ENCODE peak calls at places on chromosomes 2 and 18, in seven cellular contexts. A is fibroblast of lung, K is heart right ventricle, B is GM23248, I is substantia nigra, G is pancreas, M is lower lobe of right lung. Y is an unnamed sample.

GRCh38 chr18:9951022-9951859 is 37.4 kb downstream of the VAPA start:
- DNase-seq in A (peak), K (no peak), B (peak), I (peak), G (no peak), M (no peak), Y (no peak)

GRCh38 chr2:192286093-192286701 is 91.5 kb upstream of the TMEFF2 start:
- DNase-seq in A (peak), K (no peak), B (peak), I (peak), G (no peak), M (no peak), Y (peak)

GRCh38 chr2:160397530-160397865 is 96.1 kb downstream of the RBMS1 start:
- DNase-seq in A (peak), K (no peak), B (peak), I (no peak), G (no peak), M (no peak), Y (no peak)

GRCh38 chr2:154443919-154444318 is 254.6 kb upstream of the KCNJ3 start:
- DNase-seq in A (no peak), K (no peak), B (no peak), I (no peak), G (no peak), M (no peak), Y (no peak)

GRCh38 chr2:71277536-71278103 is 50.7 kb upstream of the PAIP2B start:
- DNase-seq in A (peak), K (peak), B (peak), I (peak), G (peak), M (peak), Y (peak)

GRCh38 chr2:25228848-25229674 is 60.7 kb upstream of the POMC start:
- DNase-seq in A (peak), K (peak), B (peak), I (peak), G (peak), M (peak), Y (peak)

GRCh38 chr2:218252509-218253247 is 8.1 kb upstream of the GPBAR1 start:
- DNase-seq in A (peak), K (no peak), B (peak), I (no peak), G (no peak), M (no peak), Y (no peak)

GRCh38 chr2:185274718-185275484 is 463.7 kb upstream of the FSIP2 start:
- DNase-seq in A (no peak), K (no peak), B (no peak), I (no peak), G (no peak), M (no peak), Y (no peak)

GRCh38 chr2:26442707-26443106 is 35.2 kb downstream of the OTOF start:
- DNase-seq in A (peak), K (no peak), B (no peak), I (no peak), G (no peak), M (no peak), Y (no peak)

GRCh38 chr2:237692601-237693079 is 65.3 kb downstream of the LRRFIP1 start:
- DNase-seq in A (peak), K (no peak), B (peak), I (no peak), G (peak), M (peak), Y (no peak)

GRCh38 chr2:42446503-42447271 is 47.1 kb downstream of the KCNG3 start:
- DNase-seq in A (peak), K (no peak), B (peak), I (no peak), G (no peak), M (no peak), Y (no peak)

GRCh38 chr18:408367-408766 is 92.1 kb downstream of the COLEC12 start:
- DNase-seq in A (no peak), K (no peak), B (peak), I (no peak), G (no peak), M (no peak), Y (no peak)

GRCh38 chr18:12518832-12519534 is 111.3 kb downstream of the PRELID3A start:
- DNase-seq in A (no peak), K (no peak), B (no peak), I (no peak), G (no peak), M (no peak), Y (no peak)

GRCh38 chr2:188291617-188292445 is at the start of gene GULP1:
- DNase-seq in A (peak), K (peak), B (peak), I (peak), G (peak), M (peak), Y (peak)

GRCh38 chr2:46196871-46197462 is 100.2 kb upstream of the EPAS1 start:
- DNase-seq in A (no peak), K (no peak), B (no peak), I (no peak), G (no peak), M (no peak), Y (no peak)

DNA sequence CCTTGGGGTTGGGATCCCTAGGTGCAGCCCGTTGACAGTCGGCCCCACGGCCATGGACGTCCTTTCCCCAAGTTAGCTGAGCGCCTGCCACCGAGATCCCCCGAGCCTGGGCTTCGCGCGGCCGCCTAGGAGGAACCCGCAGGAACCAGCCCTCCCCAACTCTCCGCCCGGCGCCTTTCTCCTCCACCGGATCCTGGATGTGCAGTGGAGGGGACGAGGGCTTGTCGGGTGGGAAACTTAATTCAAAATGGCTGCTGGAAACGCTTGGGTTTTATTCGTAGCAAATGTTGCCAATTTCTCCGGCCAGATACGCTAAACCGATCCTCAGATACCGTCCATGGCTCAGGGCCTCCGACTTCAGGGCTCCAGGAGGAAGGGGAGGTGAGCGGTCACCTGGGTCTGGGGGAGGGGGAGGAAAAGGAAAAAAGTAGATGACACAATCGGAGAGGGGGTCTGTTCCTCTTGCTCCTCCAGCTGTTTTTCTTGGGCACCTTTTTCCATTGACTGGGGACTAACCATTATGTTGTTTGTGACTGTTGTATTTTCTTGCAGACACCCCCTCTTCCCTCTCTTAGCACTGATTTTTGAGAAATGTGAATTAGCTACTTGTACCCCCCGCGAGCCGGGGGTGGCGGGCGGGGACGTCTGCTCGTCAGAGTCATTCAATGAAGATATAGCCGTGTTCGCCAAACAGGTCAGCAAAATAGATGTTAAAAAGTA is 4.5 kb downstream of the MEIS1 start:
- DNase-seq in A (no peak), K (no peak), B (peak), I (no peak), G (no peak), M (peak), Y (no peak)
- H3K27ac ChIP-seq in A (peak), K (peak), B (peak), I (peak), G (peak), M (peak), Y (peak)

GRCh38 chr2:216585441-216585840 is 47.8 kb upstream of the IGFBP2 start:
- DNase-seq in A (no peak), K (no peak), B (no peak), I (no peak), G (no peak), M (no peak), Y (no peak)

GRCh38 chr2:216583606-216584005 is 49.6 kb upstream of the IGFBP2 start:
- DNase-seq in A (no peak), K (no peak), B (no peak), I (no peak), G (no peak), M (no peak), Y (no peak)

GRCh38 chr2:216584112-216584511 is 49.1 kb upstream of the IGFBP2 start:
- DNase-seq in A (no peak), K (no peak), B (no peak), I (peak), G (no peak), M (no peak), Y (peak)

GRCh38 chr2:216578325-216578724 is 54.9 kb upstream of the IGFBP2 start:
- DNase-seq in A (peak), K (no peak), B (peak), I (no peak), G (no peak), M (no peak), Y (no peak)

DNA sequence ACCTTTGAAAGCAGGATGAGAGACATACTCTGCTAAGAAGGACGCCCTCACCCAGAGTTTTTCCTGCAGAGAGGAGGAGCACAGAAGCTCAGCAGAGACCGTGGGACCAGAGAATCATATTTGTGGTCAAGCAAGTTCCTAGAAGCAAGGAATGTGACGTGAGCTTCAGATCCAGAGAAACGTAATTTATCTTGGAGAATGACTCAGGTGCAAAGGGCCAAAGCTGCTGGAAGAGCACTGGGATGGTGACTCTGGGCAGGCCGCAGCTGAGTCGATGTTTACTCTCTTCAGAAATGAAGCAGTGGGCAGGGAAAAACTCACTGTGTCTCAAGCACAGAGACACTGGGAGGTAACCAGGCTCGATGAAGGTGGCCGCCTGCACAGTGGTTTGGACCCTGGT is 50.1 kb upstream of the IGFBP2 start:
- DNase-seq in A (peak), K (no peak), B (peak), I (no peak), G (no peak), M (no peak), Y (no peak)
- H3K27ac ChIP-seq in A (no peak), K (no peak), B (no peak), I (no peak), G (no peak), M (no peak), Y (no peak)

DNA sequence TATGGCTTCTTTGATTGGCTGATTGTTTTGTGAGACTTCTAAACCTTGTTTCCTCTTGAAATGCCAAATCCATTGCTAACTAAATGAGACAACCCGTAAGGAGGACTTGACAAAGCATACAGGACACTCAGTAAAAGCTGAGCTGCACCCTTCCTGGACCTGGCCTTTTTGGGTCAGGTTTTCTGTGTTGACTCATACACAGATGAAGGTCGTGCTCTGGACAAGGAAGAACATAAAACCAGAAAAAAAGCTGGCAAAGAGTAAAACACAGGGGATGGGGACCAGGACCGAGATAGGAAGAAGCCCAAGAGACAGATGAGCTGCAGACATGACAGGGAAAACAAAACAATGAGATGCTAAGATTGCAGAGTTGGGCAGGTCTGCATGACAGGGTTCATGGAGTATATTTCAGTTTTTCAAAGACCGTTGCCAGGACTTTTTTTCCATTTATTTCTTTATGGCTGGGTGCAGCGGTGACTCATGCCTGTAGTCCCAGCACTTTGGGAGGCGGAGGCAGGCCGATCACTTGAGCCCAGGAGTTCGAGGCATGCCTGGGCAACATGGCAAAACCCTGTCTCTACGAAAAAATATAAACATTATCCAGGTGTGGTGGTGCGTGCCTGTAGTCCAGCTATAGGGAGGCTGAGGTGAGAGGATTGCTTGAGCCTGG is 41.4 kb downstream of the INO80C start:
- DNase-seq in A (peak), K (no peak), B (no peak), I (no peak), G (no peak), M (no peak), Y (no peak)
- H3K27ac ChIP-seq in A (no peak), K (no peak), B (no peak), I (no peak), G (no peak), M (no peak), Y (no peak)

GRCh38 chr2:30334738-30335426 is 103.5 kb downstream of the LBH start:
- DNase-seq in A (no peak), K (no peak), B (no peak), I (no peak), G (no peak), M (no peak), Y (no peak)
- H3K27ac ChIP-seq in A (no peak), K (no peak), B (no peak), I (no peak), G (no peak), M (peak), Y (no peak)

GRCh38 chr2:64329848-64330247 is 124.1 kb upstream of the LGALSL start:
- DNase-seq in A (no peak), K (peak), B (peak), I (no peak), G (no peak), M (peak), Y (no peak)
- H3K27ac ChIP-seq in A (no peak), K (peak), B (peak), I (no peak), G (no peak), M (peak), Y (peak)

GRCh38 chr2:127220807-127221527 is 868 bp upstream of the CYP27C1 start:
- DNase-seq in A (peak), K (no peak), B (no peak), I (no peak), G (no peak), M (no peak), Y (no peak)
- H3K27ac ChIP-seq in A (no peak), K (no peak), B (no peak), I (no peak), G (no peak), M (no peak), Y (no peak)

GRCh38 chr18:47882641-47883040 is 47.8 kb downstream of the SMAD2 start:
- DNase-seq in A (no peak), K (no peak), B (peak), I (no peak), G (no peak), M (no peak), Y (no peak)

GRCh38 chr18:47881752-47882455 is 48.6 kb downstream of the SMAD2 start:
- DNase-seq in A (peak), K (no peak), B (peak), I (no peak), G (no peak), M (no peak), Y (no peak)

GRCh38 chr18:47877892-47878291 is 52.6 kb downstream of the SMAD2 start:
- DNase-seq in A (peak), K (no peak), B (no peak), I (no peak), G (no peak), M (no peak), Y (no peak)

GRCh38 chr18:47883771-47884413 is 46.6 kb downstream of the SMAD2 start:
- DNase-seq in A (peak), K (peak), B (peak), I (no peak), G (no peak), M (no peak), Y (no peak)

GRCh38 chr18:47881042-47881441 is 49.4 kb downstream of the SMAD2 start:
- DNase-seq in A (no peak), K (no peak), B (no peak), I (no peak), G (no peak), M (no peak), Y (no peak)
- H3K27ac ChIP-seq in A (no peak), K (no peak), B (no peak), I (no peak), G (no peak), M (peak), Y (no peak)

GRCh38 chr2:110114007-110114591 is 1.5 kb downstream of the MALL start:
- DNase-seq in A (peak), K (peak), B (peak), I (no peak), G (no peak), M (peak), Y (no peak)
- H3K27ac ChIP-seq in A (no peak), K (peak), B (no peak), I (no peak), G (no peak), M (peak), Y (no peak)

DNA sequence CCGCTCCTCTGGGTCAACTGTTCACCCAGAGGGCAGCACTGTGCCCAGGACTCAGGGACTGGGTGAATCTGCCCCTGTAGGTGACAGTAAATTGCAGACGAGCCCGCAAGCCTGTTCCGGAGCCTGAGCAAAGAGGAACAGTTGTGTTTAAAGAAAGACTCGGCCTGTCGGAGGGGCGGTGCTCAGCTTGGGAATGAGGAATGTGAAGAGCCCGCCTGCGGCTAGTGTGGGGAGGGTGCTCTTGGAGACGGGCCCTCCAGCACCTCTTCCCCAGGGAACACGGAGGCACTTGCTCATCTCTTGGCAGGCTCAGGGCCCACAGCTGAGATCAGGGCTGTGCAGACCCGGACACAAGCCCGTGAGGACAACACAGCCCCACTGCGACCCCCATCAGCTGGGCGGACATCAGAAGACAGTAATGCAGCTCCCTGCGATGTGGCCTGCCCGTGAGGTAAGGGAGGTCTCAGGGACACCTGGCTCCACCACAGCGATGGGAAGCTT is 299.0 kb downstream of the NDUFA10 start:
- DNase-seq in A (no peak), K (no peak), B (no peak), I (no peak), G (no peak), M (peak), Y (no peak)
- H3K27ac ChIP-seq in A (no peak), K (no peak), B (no peak), I (no peak), G (no peak), M (no peak), Y (no peak)

Y was measured in caudate nucleus.